ENCODE peak calls at places on chromosomes 13 and 19, in six cellular contexts. D is stomach, E is SK-N-SH, P is H1, K is K562, M is esophagus muscularis mucosa. R is an unnamed sample.
A peak's percentile ranks its signal among the peaks of the same experiment; 100 is the strongest.

GRCh38 chr19:23436318-23436717 is 41.0 kb upstream of the ZNF91 start:
- DNase-seq in D (no peak), E (no peak), P (peak; percentile 55), K (no peak), M (no peak), R (no peak)

GRCh38 chr19:35903550-35904179 is 1.3 kb downstream of the HCST start:
- DNase-seq in D (peak; percentile 77), E (peak; percentile 75), P (peak; percentile 78), K (peak; percentile 88), M (peak; percentile 94), R (peak; percentile 87)

GRCh38 chr13:30730526-30730925 is 4.8 kb upstream of the ALOX5AP start:
- DNase-seq in D (no peak), E (peak; percentile 41), P (no peak), K (no peak), M (no peak), R (no peak)

GRCh38 chr13:113411216-113412023 is 41.9 kb downstream of the ADPRHL1 start:
- DNase-seq in D (no peak), E (no peak), P (no peak), K (no peak), M (no peak), R (peak; percentile 87)

GRCh38 chr19:6087074-6087506 is 23.2 kb downstream of the RFX2 start:
- DNase-seq in D (no peak), E (peak; percentile 46), P (no peak), K (peak; percentile 41), M (no peak), R (no peak)

GRCh38 chr13:26048745-26049144 is 3.1 kb downstream of the SHISA2 start:
- DNase-seq in D (no peak), E (peak; percentile 45), P (no peak), K (no peak), M (no peak), R (no peak)

GRCh38 chr19:36209372-36209771 is 5.1 kb downstream of the ZNF565 start:
- DNase-seq in D (no peak), E (no peak), P (no peak), K (no peak), M (no peak), R (no peak)

GRCh38 chr13:71754407-71754974 is 112.5 kb downstream of the DACH1 start:
- DNase-seq in D (no peak), E (no peak), P (no peak), K (no peak), M (no peak), R (no peak)

GRCh38 chr19:35645680-35646511 is 2.2 kb upstream of the COX6B1 start:
- DNase-seq in D (no peak), E (no peak), P (no peak), K (no peak), M (no peak), R (no peak)

GRCh38 chr19:45096700-45097099 is 3.7 kb downstream of the PPP1R37 start:
- DNase-seq in D (no peak), E (no peak), P (no peak), K (no peak), M (no peak), R (no peak)

GRCh38 chr13:113061796-113062425 is 43.7 kb upstream of the F7 start:
- DNase-seq in D (no peak), E (no peak), P (no peak), K (no peak), M (no peak), R (peak; percentile 40)

GRCh38 chr19:23286477-23286876 is 36.3 kb upstream of the ZNF724 start:
- DNase-seq in D (no peak), E (peak; percentile 26), P (peak; percentile 50), K (no peak), M (peak; percentile 17), R (no peak)

GRCh38 chr19:277581-278165 is 13.5 kb downstream of the PLPP2 start:
- DNase-seq in D (no peak), E (peak; percentile 3), P (peak; percentile 60), K (no peak), M (no peak), R (no peak)

GRCh38 chr19:923551-924211 is 2.2 kb upstream of the ARID3A start:
- DNase-seq in D (no peak), E (peak; percentile 68), P (no peak), K (no peak), M (no peak), R (no peak)

GRCh38 chr19:36916991-36917390 is 859 bp downstream of the ZNF568 start:
- DNase-seq in D (no peak), E (peak; percentile 58), P (no peak), K (no peak), M (no peak), R (no peak)

GRCh38 chr13:32323912-32324311 is 8.6 kb downstream of the BRCA2 start:
- DNase-seq in D (no peak), E (no peak), P (no peak), K (no peak), M (no peak), R (no peak)

GRCh38 chr13:43269037-43269476 is 245.7 kb downstream of the DNAJC15 start:
- DNase-seq in D (peak; percentile 70), E (no peak), P (no peak), K (no peak), M (peak; percentile 93), R (peak; percentile 84)
- TF ChIP-seq POLR2AphosphoS5 in D (peak; percentile 79), E (peak; percentile 76), P (no peak), K (no peak), M (peak; percentile 90), R (peak; percentile 67)

DNA sequence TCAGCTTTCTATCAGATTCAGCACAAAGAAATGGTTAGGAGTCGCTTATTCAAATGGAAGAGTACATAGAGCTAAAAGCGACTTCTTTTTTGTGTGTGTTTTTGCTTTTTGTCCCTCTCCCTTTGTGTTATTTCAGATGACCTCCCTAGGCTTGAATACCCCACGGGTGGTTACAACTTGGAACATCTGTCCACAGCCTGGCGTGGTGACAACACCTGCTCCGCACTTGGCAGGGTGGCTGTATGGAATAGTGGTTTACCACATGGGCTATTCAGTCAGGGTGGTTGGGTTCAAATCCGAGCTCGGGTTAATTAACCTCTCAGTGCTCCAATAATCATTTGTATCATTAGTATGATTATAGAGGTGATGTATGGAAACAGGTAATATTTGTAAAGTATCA is 151.6 kb upstream of the FREM2 start:
- DNase-seq in D (no peak), E (no peak), P (no peak), K (no peak), M (no peak), R (no peak)
- H3K4me3 ChIP-seq in D (no peak overlapping the region), E (no peak overlapping the region), P (no peak overlapping the region), K (no peak overlapping the region), M (no peak overlapping the region), R (no peak overlapping the region)

DNA sequence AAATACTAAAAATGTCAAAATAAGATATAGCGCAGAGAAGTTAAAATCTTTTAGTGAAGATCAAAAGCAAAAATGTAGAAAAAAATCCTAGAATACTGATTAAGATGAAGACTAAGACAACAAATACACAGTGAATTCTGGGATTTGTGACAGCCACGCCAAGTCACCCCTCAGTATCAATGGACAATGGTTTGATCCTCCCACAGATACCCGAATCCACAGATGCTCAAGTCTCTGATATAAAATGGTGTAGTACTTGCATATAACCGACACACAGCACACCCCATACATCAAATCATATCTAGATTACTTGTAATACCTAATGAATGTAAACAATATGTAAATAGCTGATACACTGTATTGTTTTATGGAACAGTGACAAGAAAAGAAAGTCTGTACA is 5.9 kb downstream of the MIPEP start:
- DNase-seq in D (no peak), E (no peak), P (no peak), K (no peak), M (no peak), R (no peak)
- TF ChIP-seq EP300 in D (no peak), E (no peak), P (no peak), K (no peak), M (no peak), R (no peak)

GRCh38 chr13:110690516-110690915 is 15.4 kb downstream of the CARS2 start:
- DNase-seq in D (no peak), E (no peak), P (no peak), K (no peak), M (no peak), R (no peak)
- TF ChIP-seq POLR2AphosphoS5 in D (no peak), E (no peak), P (no peak), K (no peak), M (no peak), R (no peak)

GRCh38 chr19:58499021-58499927 is 12.5 kb downstream of the SLC27A5 start:
- DNase-seq in D (peak; percentile 99), E (peak; percentile 99), P (peak; percentile 99), K (peak; percentile 99), M (peak; percentile 100), R (peak; percentile 100)
- H3K4me3 ChIP-seq in D (peak overlapping the region; percentile 61), E (peak overlapping the region; percentile 58), P (peak overlapping the region; percentile 74), K (peak overlapping the region; percentile 67), M (peak overlapping the region; percentile 66), R (peak overlapping the region; percentile 54)

GRCh38 chr13:40221460-40222201 is 444.8 kb downstream of the FOXO1 start:
- DNase-seq in D (no peak), E (no peak), P (no peak), K (no peak), M (no peak), R (no peak)
- TF ChIP-seq EP300 in D (peak; percentile 83), E (no peak), P (no peak), K (no peak), M (peak; percentile 88), R (peak; percentile 65)

GRCh38 chr19:3975144-3975543 is 4.2 kb upstream of the DAPK3 start:
- DNase-seq in D (no peak), E (no peak), P (peak; percentile 40), K (no peak), M (no peak), R (no peak)

GRCh38 chr19:3975637-3976087 is 4.8 kb upstream of the DAPK3 start:
- DNase-seq in D (no peak), E (no peak), P (peak; percentile 49), K (no peak), M (no peak), R (no peak)

GRCh38 chr19:3977242-3978143 is 6.6 kb upstream of the DAPK3 start:
- DNase-seq in D (no peak), E (peak; percentile 44), P (peak; percentile 54), K (peak; percentile 57), M (no peak), R (peak; percentile 67)

GRCh38 chr19:3978145-3978544 is 7.1 kb downstream of the EEF2 start:
- DNase-seq in D (no peak), E (no peak), P (no peak), K (no peak), M (no peak), R (no peak)

DNA sequence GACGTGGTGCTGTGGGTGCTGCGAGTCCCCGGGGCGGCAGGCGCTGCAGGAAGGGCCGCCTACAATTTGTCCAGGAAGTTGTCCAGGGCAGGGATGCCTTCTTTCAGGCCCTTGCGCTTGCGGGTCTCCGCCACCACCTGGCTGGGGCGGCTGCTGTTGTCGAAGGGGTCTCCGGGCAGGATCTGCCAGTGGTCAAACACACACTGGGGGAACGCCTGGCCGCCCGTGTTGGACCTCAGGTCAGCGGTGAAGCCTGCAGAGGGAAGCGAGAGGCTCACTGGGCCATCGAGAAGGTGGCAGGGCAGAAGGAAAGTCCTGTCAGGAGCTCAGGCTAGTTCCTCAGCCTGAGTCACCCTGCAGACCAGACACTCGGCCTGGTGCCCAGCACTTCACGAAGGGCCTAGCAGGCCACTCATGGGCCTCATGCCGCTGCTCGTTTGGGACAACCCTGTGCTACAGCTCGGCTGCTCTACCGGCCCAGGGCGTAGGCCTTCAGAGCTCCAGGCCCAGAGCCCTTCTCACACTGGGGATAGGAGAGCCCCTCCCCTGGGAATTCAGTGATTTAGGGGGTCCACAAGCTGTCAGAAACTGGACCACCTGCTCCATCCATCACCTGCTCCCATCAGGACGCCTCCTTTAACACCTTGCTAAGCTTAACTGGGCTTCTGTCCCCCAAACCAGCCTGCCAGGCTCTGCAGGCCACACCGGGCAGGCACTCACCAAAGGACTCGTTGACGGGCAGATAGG is 5.8 kb upstream of the DAPK3 start:
- DNase-seq in D (no peak), E (peak; percentile 19), P (peak; percentile 48), K (no peak), M (no peak), R (peak; percentile 66)
- TF ChIP-seq POLR2AphosphoS5 in D (no peak), E (no peak), P (peak; percentile 47), K (peak; percentile 66), M (no peak), R (no peak)